ENCODE peak calls at places on chromosomes 13 and 19, in four cellular contexts. M is astrocyte, A is suprapubic skin, X is heart right ventricle. R is an unnamed sample.

GRCh38 chr19:40801449-40802299 is 2.7 kb downstream of the EGLN2 start:
- DNase-seq in A (no peak), M (no peak), X (no peak), R (no peak)

GRCh38 chr13:50261502-50261901 is 246.3 kb downstream of the KCNRG start:
- DNase-seq in A (no peak), M (no peak), X (no peak), R (no peak)

GRCh38 chr13:113153810-113154748 is 4.4 kb upstream of the PROZ start:
- DNase-seq in A (peak; percentile 90), M (peak; percentile 39), X (peak; percentile 83), R (peak; percentile 91)

GRCh38 chr19:35262101-35262761 is 6.5 kb upstream of the USF2 start:
- DNase-seq in M (no peak), X (no peak), A (peak; percentile 54), R (no peak)

GRCh38 chr13:74246398-74246975 is 112.3 kb upstream of the KLF12 start:
- DNase-seq in X (peak; percentile 69), A (no peak), M (peak; percentile 49), R (no peak)

GRCh38 chr19:4539697-4540581 is at the start of gene LRG1:
- DNase-seq in X (peak; percentile 44), A (no peak), M (no peak), R (no peak)

GRCh38 chr19:30710721-30711120 is 338.5 kb downstream of the ZNF536 start:
- DNase-seq in A (no peak), X (no peak), M (no peak), R (no peak)

GRCh38 chr13:99307247-99307646 is at the start of gene GPR183:
- DNase-seq in M (no peak), A (no peak), X (no peak), R (no peak)

GRCh38 chr19:36060430-36060829 is 5.7 kb downstream of the WDR62 start:
- DNase-seq in A (no peak), M (peak; percentile 28), X (peak; percentile 16), R (peak; percentile 31)

GRCh38 chr13:112912726-112913440 is 56.1 kb upstream of the MCF2L start:
- DNase-seq in A (no peak), X (no peak), M (no peak), R (no peak)

GRCh38 chr13:94065741-94066140 is 413.7 kb downstream of the DCT start:
- DNase-seq in M (peak; percentile 63), A (no peak), X (no peak), R (no peak)

GRCh38 chr19:46065486-46065885 is 24.7 kb upstream of the IGFL4 start:
- DNase-seq in X (no peak), M (peak; percentile 65), A (no peak), R (no peak)

GRCh38 chr19:46068345-46069258 is 27.8 kb upstream of the IGFL4 start:
- DNase-seq in A (no peak), M (peak; percentile 94), X (no peak), R (no peak)

GRCh38 chr19:46067691-46068090 is 26.9 kb upstream of the IGFL4 start:
- DNase-seq in A (no peak), M (no peak), X (no peak), R (no peak)

GRCh38 chr19:46073268-46073922 is 32.6 kb upstream of the IGFL4 start:
- DNase-seq in A (no peak), X (no peak), M (no peak), R (no peak)

GRCh38 chr19:46069841-46070341 is 29.1 kb upstream of the IGFL4 start:
- DNase-seq in A (no peak), X (no peak), M (peak; percentile 95), R (no peak)
- H3K27me3 ChIP-seq in A (peaks cover 44% of the 10 kb centered on the region), X (peaks cover 94% of the 10 kb centered on the region), M (peaks cover 4% of the 10 kb centered on the region), R (peaks cover 2% of the 10 kb centered on the region)

GRCh38 chr19:39382991-39383828 is 7.7 kb downstream of the PAF1 start:
- DNase-seq in M (no peak), A (no peak), X (no peak), R (peak; percentile 30)
- H3K36me3 ChIP-seq in M (peaks cover 33% of the 10 kb centered on the region), A (peaks cover 99% of the 10 kb centered on the region), X (peaks cover 97% of the 10 kb centered on the region), R (peaks cover 20% of the 10 kb centered on the region)

DNA sequence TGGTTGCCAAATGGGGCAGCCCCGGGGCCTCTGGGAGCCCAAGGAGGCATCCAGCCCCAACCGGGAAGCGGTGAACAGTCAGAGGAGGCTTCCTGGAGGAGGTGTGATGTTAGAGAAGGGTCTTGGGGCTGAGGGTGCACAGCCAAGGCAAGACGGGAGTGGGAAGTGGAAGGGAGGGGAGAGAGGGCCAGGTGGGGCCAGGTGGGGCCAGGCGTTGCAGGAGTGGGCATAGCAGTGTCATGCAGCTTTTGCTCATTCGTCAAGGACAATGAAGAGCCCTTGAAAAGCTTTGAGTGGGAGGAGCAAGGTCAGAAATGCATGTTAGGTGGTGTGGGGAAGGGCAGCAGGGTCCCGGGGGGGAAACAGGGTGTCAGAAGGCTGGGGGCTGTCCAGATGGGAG is 1.8 kb downstream of the FBN3 start:
- DNase-seq in A (no peak), M (no peak), X (no peak), R (no peak)
- H3K27me3 ChIP-seq in A (peaks cover 73% of the 10 kb centered on the region), M (peaks cover 30% of the 10 kb centered on the region), X (peaks cover 51% of the 10 kb centered on the region), R (no peaks in the 10 kb centered on the region)

GRCh38 chr13:71590654-71591148 is 276.3 kb downstream of the DACH1 start:
- DNase-seq in M (no peak), X (no peak), A (no peak), R (no peak)
- H3K36me3 ChIP-seq in M (no peaks in the 10 kb centered on the region), X (no peaks in the 10 kb centered on the region), A (no peaks in the 10 kb centered on the region), R (no peaks in the 10 kb centered on the region)

DNA sequence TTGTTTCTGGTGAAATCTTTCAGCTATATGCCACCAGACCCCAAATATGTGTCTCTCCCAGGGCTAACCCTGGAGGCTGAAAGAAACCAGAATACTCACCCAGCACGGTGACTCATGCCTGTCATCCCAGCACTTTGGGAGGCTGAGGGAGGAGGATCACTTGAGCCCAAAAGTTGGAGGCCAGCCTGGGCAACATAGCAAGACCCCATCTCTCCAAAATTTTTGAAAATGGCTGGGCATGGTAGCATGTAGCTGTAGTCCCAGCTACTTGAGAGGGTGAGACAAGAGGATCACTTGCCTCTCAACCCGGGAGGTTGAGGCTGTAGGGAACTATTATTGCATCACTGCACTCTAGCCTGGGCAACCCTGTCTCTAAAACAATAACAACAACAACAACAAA is 76.1 kb upstream of the UQCRFS1 start:
- DNase-seq in X (no peak), A (peak; percentile 31), M (no peak), R (no peak)
- H3K27me3 ChIP-seq in X (peaks cover 44% of the 10 kb centered on the region), A (peaks cover 7% of the 10 kb centered on the region), M (no peaks in the 10 kb centered on the region), R (no peaks in the 10 kb centered on the region)

GRCh38 chr19:50003254-50003788 is 21.9 kb downstream of the VRK3 start:
- DNase-seq in X (no peak), A (no peak), M (no peak), R (no peak)

GRCh38 chr19:50002386-50002960 is 22.7 kb downstream of the VRK3 start:
- DNase-seq in X (no peak), M (no peak), A (no peak), R (no peak)

GRCh38 chr19:50005428-50005827 is 19.7 kb downstream of the VRK3 start:
- DNase-seq in X (no peak), A (no peak), M (no peak), R (no peak)

GRCh38 chr19:50001775-50002174 is 23.4 kb downstream of the VRK3 start:
- DNase-seq in X (no peak), A (no peak), M (no peak), R (no peak)

DNA sequence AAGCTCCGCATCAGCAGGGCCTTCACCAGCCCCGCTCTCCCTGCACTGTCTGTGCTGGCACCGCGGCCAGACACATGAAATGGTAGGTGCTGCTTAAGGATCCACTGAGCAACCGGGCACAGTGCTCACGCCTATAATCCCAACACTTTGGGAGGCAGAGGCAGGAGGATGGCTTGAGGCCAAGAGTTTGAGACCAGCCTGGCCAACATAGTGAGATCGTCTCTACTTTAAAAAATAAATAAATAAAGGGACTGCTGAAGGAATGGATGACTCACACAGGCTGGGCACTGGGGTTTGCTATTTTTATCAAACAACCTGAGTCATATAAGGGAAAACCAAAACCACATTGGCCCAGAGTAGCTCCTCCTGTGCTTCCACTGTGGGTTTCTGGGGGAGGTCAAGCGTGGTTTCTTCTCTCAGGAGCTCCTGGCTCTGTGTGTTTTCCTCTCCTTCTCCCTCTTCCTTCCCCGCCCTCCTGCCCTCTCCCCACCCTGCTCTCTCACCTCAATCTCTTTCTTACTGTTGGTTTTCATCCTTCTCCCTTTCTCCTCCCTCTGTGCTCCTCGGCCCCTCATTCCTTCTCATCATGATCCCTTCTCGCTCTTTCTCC is 21.3 kb downstream of the VRK3 start:
- DNase-seq in M (peak; percentile 96), X (peak; percentile 16), A (no peak), R (peak; percentile 73)
- H3K36me3 ChIP-seq in M (peaks cover 13% of the 10 kb centered on the region), X (peaks cover 94% of the 10 kb centered on the region), A (peaks cover 91% of the 10 kb centered on the region), R (peaks cover 12% of the 10 kb centered on the region)

GRCh38 chr19:50327461-50328256 is 1.5 kb downstream of the KCNC3 start:
- DNase-seq in A (no peak), M (no peak), X (no peak), R (no peak)
- H3K27me3 ChIP-seq in A (peaks cover 65% of the 10 kb centered on the region), M (peaks cover 33% of the 10 kb centered on the region), X (peaks cover 59% of the 10 kb centered on the region), R (no peaks in the 10 kb centered on the region)

GRCh38 chr19:6383188-6383587 is 7.5 kb upstream of the PSPN start:
- DNase-seq in M (no peak), X (no peak), A (no peak), R (no peak)
- H3K36me3 ChIP-seq in M (peaks cover 28% of the 10 kb centered on the region), X (peaks cover 97% of the 10 kb centered on the region), A (peaks cover 87% of the 10 kb centered on the region), R (peaks cover 94% of the 10 kb centered on the region)

DNA sequence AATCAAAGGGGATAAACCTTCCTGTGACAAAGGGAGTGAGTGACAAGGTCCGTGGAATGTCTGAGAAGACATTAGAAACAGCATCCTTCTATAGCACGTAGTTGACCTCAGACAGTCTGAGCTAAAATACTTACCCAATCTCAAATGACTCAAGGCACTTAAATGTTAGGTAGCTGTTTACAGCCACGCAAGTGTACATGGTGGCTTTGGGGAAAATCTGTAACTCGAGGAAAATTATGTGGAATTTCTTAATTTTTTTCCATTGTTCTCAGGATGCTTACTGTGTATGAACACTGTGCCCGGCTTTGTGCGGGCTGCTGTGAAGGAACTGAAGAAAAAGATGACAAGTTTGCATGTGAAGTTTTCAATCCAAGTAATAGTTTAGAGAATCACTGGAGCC is 5.2 kb downstream of the LGALS13 start:
- DNase-seq in A (no peak), M (no peak), X (no peak), R (no peak)
- H3K27me3 ChIP-seq in A (peaks cover 9% of the 10 kb centered on the region), M (peaks cover 2% of the 10 kb centered on the region), X (peaks cover 8% of the 10 kb centered on the region), R (no peaks in the 10 kb centered on the region)

R was measured in psoas muscle.